ENCODE peak calls at places on chromosomes 2 and 18, in four cellular contexts. T, E, D and U are unnamed samples. For H3K4me1, the result is how much of the 10 kb centered on the place peaks cover.

GRCh38 chr2:223993634-223994232 is 36.5 kb downstream of the MRPL44 start:
- DNase-seq in D (peak), E (peak), T (peak), U (no peak)

GRCh38 chr2:33859191-33859590 is 260.1 kb upstream of the FAM98A start:
- DNase-seq in D (no peak), T (no peak), E (no peak), U (no peak)

GRCh38 chr18:67525328-67526110 is 9.0 kb upstream of the DSEL start:
- DNase-seq in D (no peak), E (peak), T (peak), U (no peak)

GRCh38 chr2:216370961-216371633 is 1.2 kb downstream of the MARCHF4 start:
- DNase-seq in D (no peak), T (no peak), E (no peak), U (no peak)

GRCh38 chr18:29712785-29713184 is 1329.8 kb downstream of the DSC3 start:
- DNase-seq in E (no peak), D (no peak), T (no peak), U (no peak)

GRCh38 chr2:120758181-120759048 is 22.7 kb downstream of the GLI2 start:
- DNase-seq in E (no peak), D (no peak), T (no peak), U (no peak)

GRCh38 chr2:128685841-128686497 is 367.3 kb upstream of the HS6ST1 start:
- DNase-seq in D (no peak), T (no peak), E (no peak), U (no peak)

GRCh38 chr2:216242365-216242764 is 129.9 kb downstream of the MARCHF4 start:
- DNase-seq in T (no peak), D (no peak), E (no peak), U (no peak)

GRCh38 chr2:229689307-229689839 is 25.0 kb downstream of the DNER start:
- DNase-seq in T (no peak), E (no peak), D (no peak), U (no peak)

GRCh38 chr2:162050513-162050961 is 23.5 kb downstream of the DPP4 start:
- DNase-seq in D (no peak), E (no peak), T (no peak), U (no peak)

GRCh38 chr2:53129851-53130250 is 637.8 kb upstream of the CHAC2 start:
- DNase-seq in E (no peak), T (no peak), D (no peak), U (no peak)

GRCh38 chr2:238834982-238835381 is 12.9 kb upstream of the TWIST2 start:
- DNase-seq in E (no peak), T (no peak), D (no peak), U (no peak)

GRCh38 chr18:10851824-10852225 is 297.5 kb downstream of the PIEZO2 start:
- DNase-seq in E (no peak), T (peak), D (peak), U (no peak)

GRCh38 chr2:188042412-188042811 is 249.3 kb upstream of the GULP1 start:
- DNase-seq in T (no peak), D (no peak), E (no peak), U (no peak)

GRCh38 chr18:7358989-7359726 is 128.3 kb downstream of the LRRC30 start:
- DNase-seq in T (no peak), D (no peak), E (no peak), U (no peak)

GRCh38 chr2:175576875-175577274 is 395.4 kb upstream of the ATP5MC3 start:
- DNase-seq in D (no peak), E (no peak), T (no peak), U (no peak)

GRCh38 chr2:199464614-199465352 is 7.0 kb upstream of the SATB2 start:
- DNase-seq in T (no peak), D (no peak), E (peak), U (peak)

GRCh38 chr2:23568257-23569190 is 183.5 kb downstream of the KLHL29 start:
- DNase-seq in T (no peak), E (no peak), D (no peak), U (no peak)

GRCh38 chr2:202032841-202033316 is 776 bp upstream of the FZD7 start:
- DNase-seq in E (peak), T (peak), D (peak), U (peak)

DNA sequence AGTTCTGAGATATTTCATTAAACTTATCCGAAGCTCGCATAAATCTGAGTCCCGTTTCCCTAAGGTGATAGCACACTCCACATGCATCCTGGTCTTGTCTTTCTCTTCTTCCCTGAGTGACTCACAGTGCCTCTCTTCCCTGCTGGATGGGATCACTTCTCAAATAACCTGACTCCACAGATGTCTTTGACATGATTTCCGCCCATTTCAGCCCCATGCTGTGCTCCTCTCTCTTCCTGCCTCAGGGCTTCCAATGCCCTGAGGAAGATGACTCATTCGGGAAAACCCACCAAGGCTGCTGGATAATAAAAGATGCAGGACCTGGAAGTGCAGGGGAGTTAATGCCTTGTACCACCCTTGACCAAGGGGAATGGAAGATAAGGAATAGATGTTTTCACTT is 441.7 kb upstream of the SOX11 start:
- DNase-seq in T (no peak), E (no peak), D (no peak), U (no peak)
- TF ChIP-seq CTCF in T (no peak), E (no peak), D (no peak), U (no peak)

DNA sequence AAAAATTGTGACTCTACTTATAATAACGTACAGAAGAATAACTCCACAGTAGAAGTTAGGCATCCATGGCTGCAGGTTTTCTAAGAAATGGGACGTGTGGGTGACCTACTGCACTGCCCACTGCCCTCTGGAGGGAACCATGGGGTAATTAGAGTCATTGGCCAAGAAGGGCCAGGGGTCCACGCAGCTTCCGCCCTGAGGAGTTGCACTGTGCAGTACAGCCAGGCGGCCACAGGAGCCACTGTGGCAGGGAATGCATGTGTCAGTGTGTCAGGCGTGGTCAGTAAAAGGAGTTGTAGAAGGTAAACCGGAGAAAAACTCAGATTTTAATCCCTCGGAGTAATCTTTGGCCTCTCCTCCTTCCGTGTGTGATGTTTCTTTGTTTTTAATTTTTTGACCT is 24.8 kb downstream of the NCK2 start:
- DNase-seq in D (no peak), T (peak), E (no peak), U (no peak)
- H3K4me1 ChIP-seq in D (under half), T (under half), E (under half), U (under half)

GRCh38 chr2:217521820-217522219 is 481.0 kb downstream of the TNS1 start:
- DNase-seq in T (no peak), E (no peak), D (no peak), U (no peak)

GRCh38 chr2:217525076-217525475 is 477.7 kb downstream of the TNS1 start:
- DNase-seq in T (no peak), E (no peak), D (no peak), U (no peak)

GRCh38 chr2:217527586-217528202 is 475.1 kb downstream of the TNS1 start:
- DNase-seq in D (no peak), E (no peak), T (no peak), U (no peak)

GRCh38 chr2:217520361-217521010 is 482.3 kb downstream of the TNS1 start:
- DNase-seq in E (no peak), D (no peak), T (no peak), U (no peak)

DNA sequence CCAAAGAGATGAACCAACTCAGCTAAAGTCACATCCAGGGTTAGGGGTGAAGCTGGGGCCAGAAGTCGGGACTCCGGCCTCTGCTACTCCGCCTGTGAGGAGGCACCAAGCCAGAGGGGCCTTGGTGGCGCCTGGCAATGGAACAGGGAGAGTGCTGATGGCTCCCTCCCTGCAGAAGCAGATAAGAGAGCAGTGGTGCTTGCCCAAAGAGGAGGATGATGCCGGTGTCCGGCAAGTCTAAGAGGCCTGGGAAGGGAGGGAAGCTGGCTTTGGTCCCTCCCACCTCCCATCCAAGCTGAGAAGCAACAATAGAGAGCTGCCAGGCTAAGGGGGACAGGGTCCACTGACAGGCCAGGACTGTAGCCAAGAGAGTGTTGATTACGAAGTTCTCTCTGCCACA is 479.5 kb downstream of the TNS1 start:
- DNase-seq in T (no peak), D (no peak), E (no peak), U (no peak)
- H3K4me3 ChIP-seq in T (no peak), D (no peak), E (no peak), U (no peak)

GRCh38 chr18:5962362-5962761 is 67.0 kb upstream of the TMEM200C start:
- DNase-seq in E (peak), T (no peak), D (no peak), U (no peak)

GRCh38 chr18:5964108-5964507 is 68.8 kb upstream of the TMEM200C start:
- DNase-seq in T (no peak), E (no peak), D (no peak), U (no peak)

GRCh38 chr18:5964596-5964995 is 69.3 kb upstream of the TMEM200C start:
- DNase-seq in E (no peak), D (no peak), T (no peak), U (no peak)

GRCh38 chr18:5961828-5962150 is 66.5 kb upstream of the TMEM200C start:
- DNase-seq in E (no peak), T (no peak), D (no peak), U (no peak)

GRCh38 chr18:5963267-5963666 is 67.9 kb upstream of the TMEM200C start:
- DNase-seq in D (no peak), E (no peak), T (no peak), U (no peak)
- TF ChIP-seq CTCF in D (no peak), E (no peak), T (no peak), U (no peak)